ENCODE peak calls at places on chromosome 2, in ten cellular contexts. O is AG04450, Y is heart right ventricle, X is stomach, I is GM23338, L is A549, Q is transverse colon, F is tibial nerve, D is brain microvascular endothelial cell, G is heart left ventricle. V is an unnamed sample.

GRCh38 chr2:30807249-30807648 is at the start of gene CAPN13:
- DNase-seq in O (no peak), I (peak; percentile 75), L (no peak), G (no peak), D (no peak), Y (no peak), F (no peak), Q (peak; percentile 79), X (peak; percentile 84), V (no peak)

GRCh38 chr2:23698733-23699391 is 228.1 kb downstream of the ATAD2B start:
- DNase-seq in D (peak; percentile 52), Y (no peak), G (no peak), Q (no peak), L (no peak), F (no peak), X (no peak), O (no peak), I (peak; percentile 52), V (peak; percentile 28)

GRCh38 chr2:74917702-74918619 is 40.5 kb upstream of the POLE4 start:
- DNase-seq in X (no peak), D (peak; percentile 55), L (peak; percentile 42), Q (no peak), F (no peak), Y (no peak), G (no peak), I (peak; percentile 34), O (peak; percentile 82), V (no peak)

GRCh38 chr2:241947004-241947350 is 77.4 kb downstream of the RTP5 start:
- DNase-seq in L (no peak), D (no peak), O (no peak), G (no peak), Q (no peak), Y (no peak), I (no peak), X (no peak), F (no peak), V (no peak)

GRCh38 chr2:168456526-168457176 is 579 bp downstream of the CERS6 start:
- DNase-seq in L (peak; percentile 29), D (no peak), Q (peak; percentile 45), X (peak; percentile 49), I (peak; percentile 67), Y (peak; percentile 14), O (no peak), F (no peak), G (peak; percentile 43), V (peak; percentile 21)

GRCh38 chr2:232481322-232482140 is 6.1 kb downstream of the ECEL1 start:
- DNase-seq in D (no peak), X (no peak), I (no peak), O (no peak), Q (no peak), F (no peak), L (no peak), Y (no peak), G (no peak), V (no peak)

GRCh38 chr2:68251187-68251854 is 1.0 kb downstream of the PPP3R1 start:
- DNase-seq in G (peak; percentile 74), L (peak; percentile 86), Q (peak; percentile 86), X (peak; percentile 62), Y (peak; percentile 76), F (peak; percentile 33), I (peak; percentile 93), O (no peak), D (peak; percentile 70), V (peak; percentile 51)

GRCh38 chr2:25252291-25253152 is 84.1 kb upstream of the POMC start:
- DNase-seq in Y (peak; percentile 66), O (no peak), G (peak; percentile 78), L (peak; percentile 55), Q (peak; percentile 72), I (peak; percentile 97), F (peak; percentile 54), X (peak; percentile 61), D (peak; percentile 31), V (no peak)

GRCh38 chr2:202043473-202043872 is 9.8 kb downstream of the FZD7 start:
- DNase-seq in I (no peak), L (no peak), Y (no peak), G (no peak), Q (no peak), X (no peak), D (no peak), O (no peak), F (no peak), V (no peak)

GRCh38 chr2:202042444-202042843 is 8.8 kb downstream of the FZD7 start:
- DNase-seq in G (no peak), X (no peak), F (no peak), Q (no peak), I (no peak), O (no peak), L (no peak), Y (no peak), D (no peak), V (no peak)

GRCh38 chr2:202049092-202049728 is 15.6 kb downstream of the FZD7 start:
- DNase-seq in D (no peak), L (no peak), O (no peak), I (no peak), F (no peak), G (no peak), X (no peak), Y (no peak), Q (no peak), V (no peak)

GRCh38 chr2:202046577-202046976 is 12.9 kb downstream of the FZD7 start:
- DNase-seq in I (no peak), Y (no peak), L (no peak), O (no peak), Q (no peak), D (no peak), G (no peak), X (no peak), F (no peak), V (no peak)

GRCh38 chr2:202044777-202045176 is 11.1 kb downstream of the FZD7 start:
- DNase-seq in Q (no peak), D (no peak), X (no peak), L (no peak), I (no peak), Y (no peak), F (no peak), G (no peak), O (no peak), V (no peak)
- H3K27ac ChIP-seq in Q (no peak overlapping the region), D (no peak overlapping the region), X (no peak overlapping the region), L (no peak overlapping the region), I (no peak overlapping the region), Y (no peak overlapping the region), F (no peak overlapping the region), G (no peak overlapping the region), O (no peak overlapping the region), V (no peak overlapping the region)

GRCh38 chr2:237868631-237869356 is 9.4 kb downstream of the RAMP1 start:
- DNase-seq in Q (no peak), I (no peak), G (no peak), O (no peak), F (no peak), D (no peak), X (no peak), L (no peak), Y (no peak), V (no peak)
- H3K4me3 ChIP-seq in Q (no peak overlapping the region), I (no peak overlapping the region), G (no peak overlapping the region), O (no peak overlapping the region), F (no peak overlapping the region), D (no peak overlapping the region), X (no peak overlapping the region), L (no peak overlapping the region), Y (no peak overlapping the region), V (no peak overlapping the region)

GRCh38 chr2:96868555-96869280 is 1.2 kb downstream of the SEMA4C start:
- DNase-seq in F (peak; percentile 85), X (peak; percentile 75), O (peak; percentile 83), L (peak; percentile 87), G (peak; percentile 93), Y (peak; percentile 93), I (peak; percentile 80), Q (peak; percentile 85), D (peak; percentile 80), V (peak; percentile 80)

GRCh38 chr2:96869824-96870630 is at the start of gene SEMA4C:
- DNase-seq in Y (peak; percentile 80), D (no peak), O (no peak), Q (peak; percentile 64), I (peak; percentile 72), X (peak; percentile 61), F (peak; percentile 49), L (peak; percentile 32), G (peak; percentile 86), V (peak; percentile 78)

GRCh38 chr2:96870631-96871255 is 863 bp upstream of the SEMA4C start:
- DNase-seq in Q (peak; percentile 73), Y (no peak), D (no peak), I (peak; percentile 34), L (peak; percentile 31), F (no peak), O (no peak), G (no peak), X (peak; percentile 64), V (no peak)

GRCh38 chr2:96867756-96868554 is 1.9 kb downstream of the SEMA4C start:
- DNase-seq in Y (no peak), Q (no peak), G (no peak), D (no peak), F (no peak), I (no peak), X (no peak), O (no peak), L (no peak), V (no peak)

DNA sequence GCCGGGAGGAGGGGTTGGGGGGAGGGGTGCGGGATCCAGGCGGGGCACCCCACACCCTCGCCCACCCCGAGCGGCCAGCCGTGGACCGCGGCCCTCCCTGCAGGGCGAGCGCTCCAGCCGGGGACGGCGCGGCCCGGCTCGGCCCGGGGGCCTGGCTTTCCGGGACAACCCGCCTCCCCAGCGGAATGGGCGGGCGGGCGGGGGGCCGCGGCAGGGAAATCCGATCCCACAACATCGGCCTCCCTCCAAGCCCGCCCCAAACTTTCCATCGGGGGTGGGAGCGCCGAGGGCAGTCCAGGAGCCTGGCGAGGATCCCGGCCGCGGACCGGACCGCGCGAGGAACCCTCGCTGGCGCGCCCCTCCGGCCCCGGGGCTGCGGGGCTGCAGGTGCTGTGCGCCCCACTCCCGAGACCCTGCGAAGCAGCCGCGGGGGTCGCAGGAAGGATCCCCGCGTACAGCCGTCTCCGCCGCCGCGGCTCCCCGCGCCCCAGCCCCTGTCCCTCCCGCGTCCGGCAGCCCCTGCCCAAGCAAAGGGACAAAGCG is 528 bp downstream of the SEMA4C start:
- DNase-seq in I (peak; percentile 67), F (peak; percentile 73), D (peak; percentile 64), L (peak; percentile 35), X (peak; percentile 84), Y (peak; percentile 90), Q (peak; percentile 72), G (peak; percentile 91), O (no peak), V (no peak)
- TF ChIP-seq CTCF in I (no peak), F (no peak), D (no peak), L (no peak), X (no peak), Y (no peak), Q (peak; percentile 27), G (no peak), O (no peak), V (no peak)

DNA sequence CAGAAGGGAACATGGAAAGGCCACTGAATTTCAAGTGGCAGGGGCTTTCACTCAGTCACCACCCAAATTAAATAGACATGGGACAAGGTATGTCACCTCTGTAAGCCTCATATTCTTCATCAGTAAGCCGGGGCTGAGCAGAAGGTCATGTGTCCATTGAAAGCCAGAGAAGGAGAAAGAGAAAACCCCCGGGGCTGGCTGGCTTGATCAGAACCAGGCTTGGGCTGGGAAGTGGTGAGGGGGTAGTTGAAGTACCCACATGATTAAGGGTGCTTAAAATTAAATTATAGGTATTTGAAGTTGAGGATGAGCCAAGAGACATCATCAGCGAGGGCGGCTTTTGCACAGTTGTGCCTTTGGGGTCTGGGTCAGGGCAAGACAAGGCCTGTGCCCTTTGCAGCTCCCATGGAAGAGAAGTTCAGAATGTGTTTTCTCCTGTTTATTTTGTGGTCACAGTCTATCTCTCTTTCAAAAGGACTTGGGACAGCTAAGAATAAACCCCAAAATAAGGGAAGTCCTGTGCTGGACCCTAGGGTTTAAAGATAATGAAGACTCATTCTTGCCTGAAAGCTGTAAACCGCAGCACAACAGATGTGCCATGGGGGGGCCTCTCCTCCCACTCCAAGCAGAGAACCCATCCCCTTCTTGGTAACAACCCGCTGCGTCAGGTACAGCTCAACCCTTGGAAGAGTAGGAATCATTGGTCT is 10.6 kb downstream of the DBI start:
- DNase-seq in L (no peak), X (no peak), G (no peak), D (no peak), O (no peak), Y (no peak), Q (no peak), F (no peak), I (no peak), V (no peak)
- H3K27ac ChIP-seq in L (no peak overlapping the region), X (no peak overlapping the region), G (no peak overlapping the region), D (no peak overlapping the region), O (no peak overlapping the region), Y (no peak overlapping the region), Q (no peak overlapping the region), F (no peak overlapping the region), I (no peak overlapping the region), V (no peak overlapping the region)

V was measured in dorsolateral prefrontal cortex.